ENCODE peak calls at places on chromosome 5, in five cellular contexts. C is body of pancreas, Q is neural progenitor cell, E is mucosa of descending colon, P is ovary. Y is an unnamed sample.

GRCh38 chr5:55575815-55576583 is 41.2 kb upstream of the PLPP1 start:
- DNase-seq in E (no peak), C (no peak), Q (no peak), P (no peak), Y (no peak)

GRCh38 chr5:111699976-111700375 is 57.0 kb downstream of the NREP start:
- DNase-seq in Q (no peak), C (peak; percentile 35), E (peak; percentile 61), P (no peak), Y (peak; percentile 47)

GRCh38 chr5:157944077-157944633 is 85.2 kb upstream of the CLINT1 start:
- DNase-seq in E (no peak), P (no peak), C (no peak), Q (peak; percentile 15), Y (no peak)

GRCh38 chr5:127392762-127393161 is 102.2 kb downstream of the MEGF10 start:
- DNase-seq in C (no peak), Q (no peak), E (no peak), P (no peak), Y (no peak)

GRCh38 chr5:150298701-150299451 is 3.8 kb downstream of the ARSI start:
- DNase-seq in Q (peak; percentile 24), E (no peak), C (no peak), P (no peak), Y (peak; percentile 96)

GRCh38 chr5:93378073-93378472 is 202.9 kb downstream of the NR2F1-AS1 start:
- DNase-seq in P (no peak), Q (no peak), C (no peak), E (no peak), Y (peak; percentile 70)

GRCh38 chr5:168736201-168736940 is 157.2 kb upstream of the PANK3 start:
- DNase-seq in P (no peak), Q (no peak), E (no peak), C (no peak), Y (no peak)

GRCh38 chr5:151115272-151115905 is 34.6 kb upstream of the TNIP1 start:
- DNase-seq in Q (peak; percentile 74), E (peak; percentile 79), C (peak; percentile 81), P (peak; percentile 65), Y (peak; percentile 63)

GRCh38 chr5:174459832-174460448 is 264.4 kb upstream of the MSX2 start:
- DNase-seq in E (no peak), Q (no peak), C (no peak), P (no peak), Y (peak; percentile 4)

GRCh38 chr5:34959323-34959722 is 30.0 kb downstream of the DNAJC21 start:
- DNase-seq in P (no peak), C (no peak), Q (no peak), E (no peak), Y (peak; percentile 62)

DNA sequence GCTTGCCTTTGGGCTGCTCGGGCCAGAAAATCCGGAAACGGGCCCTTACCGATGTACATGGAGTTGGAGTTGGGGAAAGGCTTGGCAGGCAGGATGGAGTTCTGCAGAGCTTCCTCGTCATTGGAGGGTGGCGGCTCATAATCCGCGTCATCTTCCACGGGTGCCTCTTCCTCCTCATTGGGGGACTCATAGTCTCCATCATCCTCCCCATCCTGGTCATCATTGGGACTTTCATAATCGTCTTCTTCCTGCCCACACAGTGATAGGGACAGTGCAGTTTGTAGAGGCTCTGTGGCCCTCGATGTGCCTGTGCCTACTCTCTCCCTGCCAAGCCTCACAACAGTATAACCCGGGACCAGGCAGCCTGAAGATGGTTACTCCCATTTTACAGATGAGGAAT is 26.9 kb downstream of the LCP2 start:
- DNase-seq in E (no peak), Q (no peak), P (no peak), C (no peak), Y (no peak)
- H3K4me3 ChIP-seq in E (no peak overlapping the region), Q (no peak overlapping the region), P (no peak overlapping the region), C (no peak overlapping the region), Y (no peak overlapping the region)

DNA sequence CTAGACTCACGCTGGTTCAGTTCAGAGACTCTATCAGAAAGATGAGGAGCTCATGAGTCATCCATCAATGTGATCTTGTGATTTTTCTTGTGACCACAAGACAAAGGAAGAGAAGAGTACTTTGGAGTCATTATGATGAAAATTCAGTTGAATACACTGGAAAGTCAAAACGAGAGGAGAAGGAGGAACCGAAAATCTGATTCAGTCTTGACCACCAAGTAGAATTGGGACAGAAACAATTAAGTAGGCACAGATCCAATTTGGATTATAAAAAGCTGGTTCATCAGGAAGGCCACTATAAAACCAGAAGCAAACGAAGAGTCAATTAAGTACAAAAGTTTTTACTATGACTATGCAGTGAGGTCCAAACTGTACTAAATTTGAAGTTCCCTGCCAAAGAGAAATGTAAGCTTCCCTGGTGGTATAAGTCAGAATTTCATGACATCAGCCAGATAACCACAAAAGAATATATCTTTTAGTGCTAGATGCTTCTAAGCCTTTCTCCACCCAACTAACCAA is 90.9 kb downstream of the THBS4 start:
- DNase-seq in P (no peak), C (no peak), Q (no peak), E (no peak), Y (peak; percentile 62)
- TF ChIP-seq CTCF in P (no peak), C (no peak), Q (no peak), E (no peak), Y (no peak)

GRCh38 chr5:124154714-124155113 is 591.7 kb downstream of the ZNF608 start:
- DNase-seq in C (no peak), E (no peak), Q (no peak), P (no peak), Y (no peak)
- H3K4me3 ChIP-seq in C (no peak overlapping the region), E (no peak overlapping the region), Q (no peak overlapping the region), P (no peak overlapping the region), Y (no peak overlapping the region)

DNA sequence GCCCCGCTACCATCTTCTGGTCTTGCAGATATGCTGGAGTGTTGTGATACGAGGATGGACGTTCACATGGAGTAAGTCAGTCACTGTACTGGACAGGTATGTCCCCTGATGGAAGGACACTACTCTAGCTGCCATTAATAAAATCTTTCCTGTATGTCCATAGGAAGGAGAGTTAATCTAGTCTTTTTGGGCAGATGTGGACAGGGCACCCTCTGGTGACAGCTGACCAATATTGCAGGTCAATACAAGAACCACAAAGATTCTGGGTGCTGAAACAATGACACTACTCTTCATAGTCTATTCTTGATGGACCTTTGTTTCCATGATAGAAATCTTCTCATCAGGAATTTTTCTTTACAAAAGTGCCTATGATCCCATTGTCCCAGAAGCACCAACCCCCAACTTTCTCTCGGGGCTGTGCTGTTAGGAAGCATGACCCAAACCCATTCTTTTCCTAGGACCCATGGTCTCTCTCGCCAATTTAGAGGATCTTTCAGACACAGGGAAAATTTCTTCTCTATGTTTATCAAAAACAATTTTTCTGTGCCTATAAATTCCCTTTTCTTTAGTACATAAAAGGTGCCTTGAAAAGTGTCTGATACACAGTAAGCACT is 376.9 kb downstream of the DTWD2 start:
- DNase-seq in Q (peak; percentile 51), C (no peak), P (no peak), E (no peak), Y (peak; percentile 53)
- TF ChIP-seq CTCF in Q (peak; percentile 83), C (peak; percentile 22), P (no peak), E (no peak), Y (peak; percentile 70)

DNA sequence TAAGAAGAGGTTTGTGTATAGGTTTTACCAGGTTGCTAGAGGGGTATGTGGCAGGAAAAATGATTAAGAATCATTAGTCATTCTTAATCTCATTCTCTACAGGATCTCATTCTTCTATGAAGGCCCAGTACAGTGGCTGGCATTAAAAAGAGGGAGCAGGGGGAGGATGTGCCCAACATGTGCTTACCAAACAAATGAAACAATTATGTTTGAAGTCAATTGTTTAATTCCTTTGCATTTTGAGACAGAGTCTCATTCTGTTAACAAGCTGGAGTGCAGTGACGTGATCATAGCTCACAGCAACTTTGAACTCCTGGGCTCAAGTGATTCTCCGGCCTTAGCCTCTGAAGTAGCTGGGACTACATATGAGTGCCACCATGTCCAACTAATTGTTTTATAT is 23.0 kb downstream of the FNIP1 start:
- DNase-seq in Q (no peak), E (no peak), P (no peak), C (no peak), Y (no peak)
- H3K4me3 ChIP-seq in Q (no peak overlapping the region), E (no peak overlapping the region), P (no peak overlapping the region), C (no peak overlapping the region), Y (no peak overlapping the region)

GRCh38 chr5:171223927-171224326 is 85.1 kb upstream of the TLX3 start:
- DNase-seq in P (no peak), Q (no peak), C (no peak), E (no peak), Y (no peak)

GRCh38 chr5:171221931-171222330 is 87.1 kb upstream of the TLX3 start:
- DNase-seq in P (no peak), E (no peak), C (no peak), Q (no peak), Y (no peak)

GRCh38 chr5:171226864-171227263 is 82.2 kb upstream of the TLX3 start:
- DNase-seq in Q (no peak), P (no peak), E (no peak), C (no peak), Y (no peak)

GRCh38 chr5:171226096-171226495 is 83.0 kb upstream of the TLX3 start:
- DNase-seq in E (no peak), C (no peak), Q (no peak), P (no peak), Y (no peak)
- TF ChIP-seq CTCF in E (no peak), C (no peak), Q (peak; percentile 42), P (no peak), Y (peak; percentile 12)

Y was measured in epithelial cell of esophagus.